ENCODE peak calls at places on chromosomes 6 and 20, in seven cellular contexts. One of them, this sample, is unnamed.

GRCh38 chr6:4727671-4728435 is 48.4 kb upstream of the CDYL start:
- DNase-seq in adrenal gland: no peak
- DNase-seq in GM23248: peak
- DNase-seq in HepG2: peak
- DNase-seq in AG20443: peak
- DNase-seq in stimulated activated CD4-positive, alpha-beta T cell treated with anti-CD3 and anti-CD28 coated beads, Interleukin-1b, Interleukin-23, amount 100 ng/mL, for 1 hour: no peak
- DNase-seq in activated T-cell treated with anti-CD3 and anti-CD28 coated beads for 24 hours: no peak
- DNase-seq in this sample: no peak

GRCh38 chr6:30357678-30358339 is 12.9 kb downstream of the RPP21 start:
- DNase-seq in activated T-cell treated with anti-CD3 and anti-CD28 coated beads for 24 hours: peak
- DNase-seq in adrenal gland: peak
- DNase-seq in stimulated activated CD4-positive, alpha-beta T cell treated with anti-CD3 and anti-CD28 coated beads, Interleukin-1b, Interleukin-23, amount 100 ng/mL, for 1 hour: peak
- DNase-seq in GM23248: peak
- DNase-seq in AG20443: peak
- DNase-seq in HepG2: peak
- DNase-seq in this sample: no peak

GRCh38 chr6:110509617-110510231 is 33.3 kb upstream of the SLC22A16 start:
- DNase-seq in HepG2: peak
- DNase-seq in adrenal gland: peak
- DNase-seq in stimulated activated CD4-positive, alpha-beta T cell treated with anti-CD3 and anti-CD28 coated beads, Interleukin-1b, Interleukin-23, amount 100 ng/mL, for 1 hour: no peak
- DNase-seq in GM23248: peak
- DNase-seq in AG20443: no peak
- DNase-seq in activated T-cell treated with anti-CD3 and anti-CD28 coated beads for 24 hours: no peak
- DNase-seq in this sample: no peak

GRCh38 chr20:36855241-36855657 is 20.7 kb upstream of the TLDC2 start:
- DNase-seq in stimulated activated CD4-positive, alpha-beta T cell treated with anti-CD3 and anti-CD28 coated beads, Interleukin-1b, Interleukin-23, amount 100 ng/mL, for 1 hour: no peak
- DNase-seq in adrenal gland: peak
- DNase-seq in GM23248: peak
- DNase-seq in HepG2: no peak
- DNase-seq in activated T-cell treated with anti-CD3 and anti-CD28 coated beads for 24 hours: no peak
- DNase-seq in AG20443: no peak
- DNase-seq in this sample: no peak

GRCh38 chr6:17011985-17012384 is 89.9 kb upstream of the STMND1 start:
- DNase-seq in adrenal gland: no peak
- DNase-seq in HepG2: no peak
- DNase-seq in stimulated activated CD4-positive, alpha-beta T cell treated with anti-CD3 and anti-CD28 coated beads, Interleukin-1b, Interleukin-23, amount 100 ng/mL, for 1 hour: no peak
- DNase-seq in GM23248: no peak
- DNase-seq in AG20443: no peak
- DNase-seq in activated T-cell treated with anti-CD3 and anti-CD28 coated beads for 24 hours: no peak
- DNase-seq in this sample: no peak

GRCh38 chr20:14956538-14956937 is 619.1 kb upstream of the FLRT3 start:
- DNase-seq in GM23248: no peak
- DNase-seq in AG20443: no peak
- DNase-seq in adrenal gland: no peak
- DNase-seq in activated T-cell treated with anti-CD3 and anti-CD28 coated beads for 24 hours: no peak
- DNase-seq in HepG2: no peak
- DNase-seq in stimulated activated CD4-positive, alpha-beta T cell treated with anti-CD3 and anti-CD28 coated beads, Interleukin-1b, Interleukin-23, amount 100 ng/mL, for 1 hour: no peak
- DNase-seq in this sample: no peak

GRCh38 chr6:105196076-105196475 is 16.3 kb upstream of the POPDC3 start:
- DNase-seq in GM23248: peak
- DNase-seq in stimulated activated CD4-positive, alpha-beta T cell treated with anti-CD3 and anti-CD28 coated beads, Interleukin-1b, Interleukin-23, amount 100 ng/mL, for 1 hour: no peak
- DNase-seq in HepG2: no peak
- DNase-seq in AG20443: no peak
- DNase-seq in adrenal gland: no peak
- DNase-seq in activated T-cell treated with anti-CD3 and anti-CD28 coated beads for 24 hours: no peak
- DNase-seq in this sample: no peak

GRCh38 chr6:87706187-87706966 is 4.3 kb upstream of the AKIRIN2 start:
- DNase-seq in AG20443: peak
- DNase-seq in GM23248: peak
- DNase-seq in adrenal gland: no peak
- DNase-seq in stimulated activated CD4-positive, alpha-beta T cell treated with anti-CD3 and anti-CD28 coated beads, Interleukin-1b, Interleukin-23, amount 100 ng/mL, for 1 hour: no peak
- DNase-seq in HepG2: no peak
- DNase-seq in activated T-cell treated with anti-CD3 and anti-CD28 coated beads for 24 hours: no peak
- DNase-seq in this sample: no peak

GRCh38 chr20:10430704-10431103 is 3.3 kb downstream of the MKKS start:
- DNase-seq in stimulated activated CD4-positive, alpha-beta T cell treated with anti-CD3 and anti-CD28 coated beads, Interleukin-1b, Interleukin-23, amount 100 ng/mL, for 1 hour: no peak
- DNase-seq in HepG2: no peak
- DNase-seq in activated T-cell treated with anti-CD3 and anti-CD28 coated beads for 24 hours: no peak
- DNase-seq in AG20443: no peak
- DNase-seq in GM23248: no peak
- DNase-seq in adrenal gland: no peak
- DNase-seq in this sample: no peak

This sample was measured in tibial artery.